ENCODE peak calls at places on chromosomes 6 and 20, in five cellular contexts. One of them, this sample, is unnamed.

GRCh38 chr6:48568856-48569255 is 457.9 kb upstream of the PTCHD4 start:
- DNase-seq in H9: no peak
- DNase-seq in neuronal stem cell: no peak
- DNase-seq in IMR-90: no peak
- DNase-seq in H1: no peak
- DNase-seq in this sample: no peak

GRCh38 chr6:84772428-84773132 is 8.2 kb upstream of the TBX18 start:
- DNase-seq in H9: peak; percentile 44
- DNase-seq in neuronal stem cell: no peak
- DNase-seq in IMR-90: no peak
- DNase-seq in H1: no peak
- DNase-seq in this sample: peak; percentile 11

GRCh38 chr6:26217714-26218075 is 130.5 kb downstream of the HFE start:
- DNase-seq in H9: peak; percentile 61
- DNase-seq in neuronal stem cell: no peak
- DNase-seq in IMR-90: no peak
- DNase-seq in H1: no peak
- DNase-seq in this sample: peak; percentile 50

GRCh38 chr6:111207141-111207858 is 120.0 kb downstream of the SLC16A10 start:
- DNase-seq in H9: no peak
- DNase-seq in neuronal stem cell: no peak
- DNase-seq in IMR-90: peak; percentile 6
- DNase-seq in H1: no peak
- DNase-seq in this sample: peak; percentile 12

GRCh38 chr20:5402903-5403531 is 86.3 kb upstream of the PROKR2 start:
- DNase-seq in H9: peak; percentile 60
- DNase-seq in neuronal stem cell: peak; percentile 6
- DNase-seq in IMR-90: peak; percentile 11
- DNase-seq in H1: no peak
- DNase-seq in this sample: peak; percentile 20

GRCh38 chr6:8627085-8627861 is 191.9 kb upstream of the SLC35B3 start:
- DNase-seq in H9: no peak
- DNase-seq in neuronal stem cell: no peak
- DNase-seq in IMR-90: no peak
- DNase-seq in H1: no peak
- DNase-seq in this sample: peak; percentile 7

GRCh38 chr6:37882724-37883413 is 63.3 kb downstream of the ZFAND3 start:
- DNase-seq in H9: no peak
- DNase-seq in neuronal stem cell: no peak
- DNase-seq in IMR-90: peak; percentile 87
- DNase-seq in H1: no peak
- DNase-seq in this sample: peak; percentile 92

GRCh38 chr6:106146852-106147351 is 60.8 kb downstream of the PRDM1 start:
- DNase-seq in H9: no peak
- DNase-seq in neuronal stem cell: no peak
- DNase-seq in IMR-90: peak; percentile 34
- DNase-seq in H1: no peak
- DNase-seq in this sample: no peak

GRCh38 chr6:39426057-39426592 is 103.6 kb upstream of the KCNK16 start:
- DNase-seq in H9: no peak
- DNase-seq in neuronal stem cell: no peak
- DNase-seq in IMR-90: peak; percentile 33
- DNase-seq in H1: no peak
- DNase-seq in this sample: peak; percentile 87

GRCh38 chr20:46415773-46416172 is 9.4 kb upstream of the ELMO2 start:
- DNase-seq in H9: no peak
- DNase-seq in neuronal stem cell: no peak
- DNase-seq in IMR-90: no peak
- DNase-seq in H1: no peak
- DNase-seq in this sample: no peak

GRCh38 chr6:52514514-52514913 is 62.3 kb downstream of the TRAM2 start:
- DNase-seq in H9: no peak
- DNase-seq in neuronal stem cell: no peak
- DNase-seq in IMR-90: peak; percentile 81
- DNase-seq in H1: no peak
- DNase-seq in this sample: peak; percentile 79

GRCh38 chr20:10218536-10219451 is at the start of gene SNAP25:
- DNase-seq in H9: peak; percentile 90
- DNase-seq in neuronal stem cell: peak; percentile 87
- DNase-seq in IMR-90: peak; percentile 90
- DNase-seq in H1: no peak
- DNase-seq in this sample: peak; percentile 93

GRCh38 chr6:42315991-42316378 is 98.3 kb upstream of the MRPS10 start:
- DNase-seq in H9: peak; percentile 71
- DNase-seq in neuronal stem cell: no peak
- DNase-seq in IMR-90: peak; percentile 99
- DNase-seq in H1: peak; percentile 34
- DNase-seq in this sample: peak; percentile 96

GRCh38 chr20:58781138-58781537 is 69.6 kb downstream of the GNAS-AS1 start:
- DNase-seq in H9: no peak
- DNase-seq in neuronal stem cell: no peak
- DNase-seq in IMR-90: no peak
- DNase-seq in H1: no peak
- DNase-seq in this sample: no peak

GRCh38 chr6:132731086-132731485 is 17.2 kb upstream of the VNN1 start:
- DNase-seq in H9: no peak
- DNase-seq in neuronal stem cell: no peak
- DNase-seq in IMR-90: peak; percentile 55
- DNase-seq in H1: no peak
- DNase-seq in this sample: peak; percentile 71

GRCh38 chr6:168332020-168332419 is 12.4 kb upstream of the DACT2 start:
- DNase-seq in H9: peak; percentile 76
- DNase-seq in neuronal stem cell: no peak
- DNase-seq in IMR-90: no peak
- DNase-seq in H1: peak; percentile 29
- DNase-seq in this sample: no peak

GRCh38 chr20:21048841-21049273 is 57.3 kb downstream of the LINC00237 start:
- DNase-seq in H9: peak; percentile 79
- DNase-seq in neuronal stem cell: peak; percentile 15
- DNase-seq in IMR-90: no peak
- DNase-seq in H1: no peak
- DNase-seq in this sample: no peak

GRCh38 chr20:51339721-51340450 is 202.6 kb downstream of the NFATC2 start:
- DNase-seq in H9: no peak
- DNase-seq in neuronal stem cell: no peak
- DNase-seq in IMR-90: no peak
- DNase-seq in H1: no peak
- DNase-seq in this sample: peak; percentile 41

GRCh38 chr6:98486052-98486451 is 348.3 kb upstream of the POU3F2 start:
- DNase-seq in H9: no peak
- DNase-seq in neuronal stem cell: no peak
- DNase-seq in IMR-90: no peak
- DNase-seq in H1: no peak
- DNase-seq in this sample: no peak

GRCh38 chr6:145669627-145670034 is 65.7 kb downstream of the EPM2A start:
- DNase-seq in H9: no peak
- DNase-seq in neuronal stem cell: no peak
- DNase-seq in IMR-90: peak; percentile 86
- DNase-seq in H1: no peak
- DNase-seq in this sample: peak; percentile 59

GRCh38 chr20:39775110-39775509 is 813.0 kb downstream of the DHX35 start:
- DNase-seq in H9: no peak
- DNase-seq in neuronal stem cell: no peak
- DNase-seq in IMR-90: no peak
- DNase-seq in H1: no peak
- DNase-seq in this sample: no peak

GRCh38 chr6:72650081-72650745 is 28.3 kb downstream of the KCNQ5 start:
- DNase-seq in H9: no peak
- DNase-seq in neuronal stem cell: no peak
- DNase-seq in IMR-90: peak; percentile 19
- DNase-seq in H1: no peak
- DNase-seq in this sample: no peak

GRCh38 chr20:9617940-9618339 is 103.5 kb downstream of the LAMP5 start:
- DNase-seq in H9: no peak
- DNase-seq in neuronal stem cell: no peak
- DNase-seq in IMR-90: peak; percentile 22
- DNase-seq in H1: no peak
- DNase-seq in this sample: peak; percentile 18

GRCh38 chr20:11041396-11041795 is 367.6 kb upstream of the JAG1 start:
- DNase-seq in H9: no peak
- DNase-seq in neuronal stem cell: no peak
- DNase-seq in IMR-90: peak; percentile 53
- DNase-seq in H1: no peak
- DNase-seq in this sample: no peak

GRCh38 chr6:138557147-138557546 is 57.9 kb upstream of the NHSL1 start:
- DNase-seq in H9: no peak
- DNase-seq in neuronal stem cell: no peak
- DNase-seq in IMR-90: no peak
- DNase-seq in H1: no peak
- DNase-seq in this sample: no peak

GRCh38 chr6:138560130-138560850 is 61.0 kb upstream of the NHSL1 start:
- DNase-seq in H9: no peak
- DNase-seq in neuronal stem cell: no peak
- DNase-seq in IMR-90: no peak
- DNase-seq in H1: no peak
- DNase-seq in this sample: no peak

GRCh38 chr6:138554146-138554545 is 54.9 kb upstream of the NHSL1 start:
- DNase-seq in H9: no peak
- DNase-seq in neuronal stem cell: no peak
- DNase-seq in IMR-90: no peak
- DNase-seq in H1: no peak
- DNase-seq in this sample: no peak

GRCh38 chr6:138559153-138559552 is 59.9 kb upstream of the NHSL1 start:
- DNase-seq in H9: no peak
- DNase-seq in neuronal stem cell: no peak
- DNase-seq in IMR-90: no peak
- DNase-seq in H1: no peak
- DNase-seq in this sample: no peak

DNA sequence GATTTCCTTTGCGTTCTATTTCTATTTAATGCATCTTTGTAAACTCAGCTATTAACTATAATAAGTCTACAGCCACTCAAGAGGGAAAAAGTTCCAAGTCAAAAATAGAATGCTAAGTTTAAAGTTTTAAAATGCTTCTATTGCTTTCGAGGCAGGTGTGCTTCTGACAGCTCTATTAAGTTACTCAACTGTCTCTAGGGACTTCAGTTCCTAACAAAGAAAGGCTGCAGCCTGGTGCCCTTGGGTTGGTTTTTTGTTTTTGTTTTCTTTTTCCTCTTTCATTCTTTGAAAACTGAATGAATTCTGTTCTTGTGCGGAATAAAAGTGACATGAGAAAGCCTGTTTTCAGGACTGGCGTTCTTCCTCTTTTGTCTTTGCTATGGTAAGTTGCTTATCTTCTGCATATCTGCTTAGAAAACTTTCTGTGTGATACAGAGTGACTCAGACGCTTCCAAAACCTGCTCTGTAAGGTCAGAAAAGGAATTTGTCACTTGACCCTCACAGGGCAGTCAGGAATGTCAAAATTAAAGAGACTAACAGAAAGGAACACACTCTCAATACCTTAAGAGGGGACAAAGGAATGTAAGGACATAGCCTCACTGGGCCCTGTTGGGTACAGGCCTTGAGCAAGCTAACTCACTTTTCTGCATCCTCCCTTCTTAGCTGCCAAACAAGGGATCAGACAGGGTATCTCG is 56.1 kb upstream of the NHSL1 start:
- DNase-seq in H9: no peak
- DNase-seq in neuronal stem cell: peak; percentile 71
- DNase-seq in IMR-90: no peak
- DNase-seq in H1: peak; percentile 38
- DNase-seq in this sample: peak; percentile 49
- H2BK15ac ChIP-seq in H9: no peak overlapping the region
- H2BK15ac ChIP-seq in neuronal stem cell: no peak overlapping the region
- H2BK15ac ChIP-seq in IMR-90: peak overlapping the region; percentile 16
- H2BK15ac ChIP-seq in H1: no peak overlapping the region
- H2BK15ac ChIP-seq in this sample: no peak overlapping the region

GRCh38 chr20:6845141-6845540 is 77.7 kb downstream of the BMP2 start:
- DNase-seq in H9: no peak
- DNase-seq in neuronal stem cell: no peak
- DNase-seq in IMR-90: no peak
- DNase-seq in H1: no peak
- DNase-seq in this sample: no peak

GRCh38 chr20:6836821-6837374 is 69.4 kb downstream of the BMP2 start:
- DNase-seq in H9: no peak
- DNase-seq in neuronal stem cell: no peak
- DNase-seq in IMR-90: no peak
- DNase-seq in H1: no peak
- DNase-seq in this sample: no peak

GRCh38 chr20:6837730-6838129 is 70.2 kb downstream of the BMP2 start:
- DNase-seq in H9: no peak
- DNase-seq in neuronal stem cell: no peak
- DNase-seq in IMR-90: no peak
- DNase-seq in H1: no peak
- DNase-seq in this sample: no peak

GRCh38 chr20:6838181-6838826 is 70.8 kb downstream of the BMP2 start:
- DNase-seq in H9: no peak
- DNase-seq in neuronal stem cell: no peak
- DNase-seq in IMR-90: no peak
- DNase-seq in H1: no peak
- DNase-seq in this sample: no peak

GRCh38 chr20:6841128-6841527 is 73.6 kb downstream of the BMP2 start:
- DNase-seq in H9: no peak
- DNase-seq in neuronal stem cell: no peak
- DNase-seq in IMR-90: no peak
- DNase-seq in H1: no peak
- DNase-seq in this sample: no peak
- H3K18ac ChIP-seq in H9: no peak overlapping the region
- H3K18ac ChIP-seq in neuronal stem cell: no peak overlapping the region
- H3K18ac ChIP-seq in IMR-90: no peak overlapping the region
- H3K18ac ChIP-seq in H1: no peak overlapping the region
- H3K18ac ChIP-seq in this sample: no peak overlapping the region

GRCh38 chr6:158835616-158836221 is 16.6 kb upstream of the EZR start:
- DNase-seq in H9: peak; percentile 79
- DNase-seq in neuronal stem cell: no peak
- DNase-seq in IMR-90: peak; percentile 30
- DNase-seq in H1: no peak
- DNase-seq in this sample: no peak
- H3K14ac ChIP-seq in H9: no peak overlapping the region
- H3K14ac ChIP-seq in neuronal stem cell: peak overlapping the region; percentile 86
- H3K14ac ChIP-seq in IMR-90: peak overlapping the region; percentile 72
- H3K14ac ChIP-seq in H1: no peak overlapping the region
- H3K14ac ChIP-seq in this sample: no peak overlapping the region

GRCh38 chr6:65566117-65566516 is 140.9 kb downstream of the EYS start:
- DNase-seq in H9: peak; percentile 67
- DNase-seq in neuronal stem cell: no peak
- DNase-seq in IMR-90: no peak
- DNase-seq in H1: peak; percentile 10
- DNase-seq in this sample: no peak

GRCh38 chr6:65570340-65570739 is 136.7 kb downstream of the EYS start:
- DNase-seq in H9: no peak
- DNase-seq in neuronal stem cell: no peak
- DNase-seq in IMR-90: no peak
- DNase-seq in H1: no peak
- DNase-seq in this sample: no peak

GRCh38 chr6:65569505-65569904 is 137.5 kb downstream of the EYS start:
- DNase-seq in H9: no peak
- DNase-seq in neuronal stem cell: no peak
- DNase-seq in IMR-90: no peak
- DNase-seq in H1: peak; percentile 41
- DNase-seq in this sample: no peak
- H2BK15ac ChIP-seq in H9: no peak overlapping the region
- H2BK15ac ChIP-seq in neuronal stem cell: no peak overlapping the region
- H2BK15ac ChIP-seq in IMR-90: no peak overlapping the region
- H2BK15ac ChIP-seq in H1: no peak overlapping the region
- H2BK15ac ChIP-seq in this sample: no peak overlapping the region

DNA sequence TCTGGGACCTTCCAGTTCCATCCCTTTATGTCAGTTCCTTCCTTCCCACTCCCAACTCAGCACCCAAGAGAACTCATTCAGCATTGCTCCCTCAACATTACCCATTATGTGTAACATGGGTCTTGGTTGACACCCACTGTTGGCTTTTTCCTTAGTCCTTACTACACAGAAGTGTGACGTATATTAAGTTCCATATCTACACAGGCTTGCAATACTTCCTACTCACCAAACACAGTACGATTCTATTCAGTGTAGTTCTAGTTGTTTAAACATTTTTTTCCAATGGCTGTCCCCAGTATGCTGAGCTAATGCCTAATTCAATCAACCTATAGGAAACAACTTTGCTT is 37.7 kb downstream of the ARHGAP18 start:
- DNase-seq in H9: no peak
- DNase-seq in neuronal stem cell: no peak
- DNase-seq in IMR-90: no peak
- DNase-seq in H1: no peak
- DNase-seq in this sample: no peak
- H3K18ac ChIP-seq in H9: no peak overlapping the region
- H3K18ac ChIP-seq in neuronal stem cell: no peak overlapping the region
- H3K18ac ChIP-seq in IMR-90: peak overlapping the region; percentile 96
- H3K18ac ChIP-seq in H1: no peak overlapping the region
- H3K18ac ChIP-seq in this sample: peak overlapping the region; percentile 44

This sample was measured in mesenchymal stem cell.